ENCODE peak calls at places on chromosome 13, in four cellular contexts. Q is NCI-H2081 treated with DMSO at 0.1 percent for 48 hours, V is sigmoid colon, T is AG10803. R is an unnamed sample.

GRCh38 chr13:32036762-32037161 is 5.2 kb downstream of the FRY start:
- DNase-seq in Q (no peak), V (no peak), T (no peak), R (no peak)

GRCh38 chr13:97367016-97367415 is 67.0 kb upstream of the RAP2A start:
- DNase-seq in Q (no peak), V (no peak), T (peak), R (peak)

GRCh38 chr13:41356788-41357187 is 45.7 kb downstream of the NAA16 start:
- DNase-seq in Q (no peak), V (no peak), T (no peak), R (peak)

GRCh38 chr13:111384441-111385181 is 64.2 kb downstream of the TEX29 start:
- DNase-seq in Q (no peak), V (no peak), T (no peak), R (no peak)

GRCh38 chr13:105255472-105255871 is 1280.0 kb downstream of the EFNB2 start:
- DNase-seq in Q (no peak), V (no peak), T (no peak), R (no peak)

GRCh38 chr13:77345150-77345780 is 18.4 kb upstream of the MYCBP2 start:
- DNase-seq in Q (peak), V (no peak), T (no peak), R (no peak)

GRCh38 chr13:100657881-100658315 is 16.7 kb downstream of the TMTC4 start:
- DNase-seq in Q (no peak), V (no peak), T (no peak), R (no peak)

GRCh38 chr13:65926750-65927171 is 1303.4 kb downstream of the PCDH9 start:
- DNase-seq in Q (no peak), V (no peak), T (no peak), R (no peak)

GRCh38 chr13:94613051-94613450 is 11.4 kb downstream of the GPR180 start:
- DNase-seq in Q (no peak), V (no peak), T (no peak), R (no peak)

GRCh38 chr13:84645196-84646071 is 763.2 kb upstream of the SLITRK1 start:
- DNase-seq in Q (peak), V (no peak), T (peak), R (peak)

GRCh38 chr13:45441633-45442032 is 23.1 kb upstream of the COG3 start:
- DNase-seq in Q (no peak), V (no peak), T (peak), R (peak)

GRCh38 chr13:39892731-39893293 is 237.3 kb downstream of the COG6 start:
- DNase-seq in Q (no peak), V (no peak), T (peak), R (peak)

GRCh38 chr13:113418722-113419049 is 34.6 kb downstream of the ADPRHL1 start:
- DNase-seq in Q (no peak), V (no peak), T (no peak), R (no peak)

GRCh38 chr13:28533049-28533436 is 38.1 kb upstream of the FLT1 start:
- DNase-seq in Q (no peak), V (no peak), T (no peak), R (peak)

GRCh38 chr13:102443234-102443633 is 41.4 kb upstream of the FGF14 start:
- DNase-seq in Q (no peak), V (no peak), T (no peak), R (no peak)

GRCh38 chr13:37602743-37603381 is 4.3 kb upstream of the POSTN start:
- DNase-seq in Q (no peak), V (no peak), T (peak), R (peak)

GRCh38 chr13:45133396-45134118 is 13.2 kb downstream of the GTF2F2 start:
- DNase-seq in Q (no peak), V (no peak), T (no peak), R (no peak)

GRCh38 chr13:46006688-46007452 is 45.7 kb downstream of the ZC3H13 start:
- DNase-seq in Q (no peak), V (no peak), T (no peak), R (no peak)

GRCh38 chr13:77786888-77787287 is 89.4 kb downstream of the SLAIN1 start:
- DNase-seq in Q (no peak), V (no peak), T (no peak), R (no peak)

GRCh38 chr13:35978607-35979316 is 152.4 kb downstream of the DCLK1 start:
- DNase-seq in Q (peak), V (no peak), T (peak), R (peak)